ENCODE peak calls at places on chromosome 5, in six cellular contexts. I is activated CD4-positive, CD25-positive, alpha-beta regulatory T cell; T is PC-9; X is globus pallidus; G is activated T-helper 1 cell treated with anti-CD3 and anti-CD28 coated beads, Interleukin-12 subunit alpha, Interleukin-12 subunit beta, Interleukin-2, Interleukin-4 antibody, amounts not matched to agents 30 ng/mL and 10 ng/mL and 1 ng/mL, durations not matched to agents 14 hours and 24 hours and 36 hours; U is stimulated activated CD8-positive, alpha-beta memory T cell treated with anti-CD3 and anti-CD28 coated beads, Interleukin-15, amount 100 ng/mL, for 1 hour. V is an unnamed sample.

GRCh38 chr5:107313098-107313497 is 357.6 kb downstream of the EFNA5 start:
- DNase-seq in G (no peak), X (no peak), I (no peak), U (no peak), T (no peak), V (no peak)

GRCh38 chr5:173581408-173582197 is 34.8 kb downstream of the BOD1 start:
- DNase-seq in G (peak; percentile 22), X (no peak), T (peak; percentile 47), U (peak; percentile 7), I (no peak), V (peak; percentile 51)

GRCh38 chr5:80098951-80099350 is 63.8 kb downstream of the THBS4 start:
- DNase-seq in I (no peak), U (no peak), G (no peak), T (no peak), X (no peak), V (no peak)

GRCh38 chr5:149675467-149676201 is 54.5 kb upstream of the PPARGC1B start:
- DNase-seq in U (no peak), G (no peak), X (no peak), I (no peak), T (peak; percentile 76), V (no peak)

GRCh38 chr5:66959668-66960067 is 236.9 kb downstream of the CD180 start:
- DNase-seq in I (no peak), T (no peak), G (no peak), U (no peak), X (no peak), V (no peak)

GRCh38 chr5:342501-343460 is 21.3 kb downstream of the AHRR start:
- DNase-seq in X (peak; percentile 1), T (no peak), I (no peak), U (no peak), G (no peak), V (no peak)

GRCh38 chr5:113692466-113693204 is 179.1 kb downstream of the YTHDC2 start:
- DNase-seq in T (no peak), U (no peak), I (no peak), X (no peak), G (no peak), V (no peak)

GRCh38 chr5:171615201-171616001 is 170.2 kb upstream of the SMIM23 start:
- DNase-seq in I (no peak), G (no peak), U (no peak), T (peak; percentile 79), X (no peak), V (no peak)

GRCh38 chr5:170571331-170571731 is 67.5 kb downstream of the KCNIP1 start:
- DNase-seq in G (no peak), I (no peak), T (no peak), X (no peak), U (no peak), V (no peak)

GRCh38 chr5:139635606-139636206 is 12.4 kb upstream of the CXXC5 start:
- DNase-seq in T (peak; percentile 81), U (no peak), X (peak; percentile 77), G (no peak), I (no peak), V (peak; percentile 18)

GRCh38 chr5:73496984-73497457 is 1.2 kb upstream of the BTF3 start:
- DNase-seq in X (no peak), G (no peak), U (no peak), T (no peak), I (no peak), V (no peak)

GRCh38 chr5:153953411-153953810 is 85.3 kb downstream of the FAM114A2 start:
- DNase-seq in I (no peak), X (no peak), G (no peak), U (no peak), T (no peak), V (no peak)

GRCh38 chr5:10735569-10736255 is 25.3 kb downstream of the DAP start:
- DNase-seq in X (no peak), T (no peak), U (no peak), I (no peak), G (no peak), V (no peak)

GRCh38 chr5:125277494-125278154 is 531.2 kb upstream of the ZNF608 start:
- DNase-seq in U (no peak), T (no peak), I (no peak), X (no peak), G (no peak), V (no peak)

GRCh38 chr5:180825768-180826525 is 23.3 kb upstream of the MGAT1 start:
- DNase-seq in U (no peak), X (no peak), I (no peak), T (peak; percentile 68), G (no peak), V (no peak)

GRCh38 chr5:89105836-89106235 is 222.9 kb upstream of the MEF2C start:
- DNase-seq in T (no peak), U (no peak), X (no peak), I (no peak), G (no peak), V (no peak)

GRCh38 chr5:92508271-92508670 is 1072.7 kb downstream of the NR2F1-AS1 start:
- DNase-seq in X (no peak), G (no peak), T (no peak), U (no peak), I (no peak), V (no peak)

GRCh38 chr5:16025681-16026080 is 153.9 kb downstream of the MARCHF11 start:
- DNase-seq in U (no peak), X (no peak), I (no peak), T (no peak), G (no peak), V (no peak)